ENCODE peak calls at places on chromosomes 13 and 19, in ten cellular contexts. One of them, this sample, is unnamed.

GRCh38 chr13:37602743-37603381 is 4.3 kb upstream of the POSTN start:
- DNase-seq in DMS 273 treated with DMSO at 0.1 percent for 48 hours: peak
- DNase-seq in germinal center: no peak
- DNase-seq in nucleus accumbens: no peak
- DNase-seq in non-pigmented ciliary epithelial cell: no peak
- DNase-seq in neuronal stem cell: no peak
- DNase-seq in EL: peak
- DNase-seq in stimulated activated naive CD4-positive, alpha-beta T cell: no peak
- DNase-seq in AG08395: peak
- DNase-seq in mesendoderm: no peak
- DNase-seq in this sample: peak

GRCh38 chr13:77565635-77566034 is 30.1 kb downstream of the SCEL start:
- DNase-seq in DMS 273 treated with DMSO at 0.1 percent for 48 hours: no peak
- DNase-seq in germinal center: peak
- DNase-seq in nucleus accumbens: no peak
- DNase-seq in non-pigmented ciliary epithelial cell: no peak
- DNase-seq in neuronal stem cell: peak
- DNase-seq in EL: peak
- DNase-seq in stimulated activated naive CD4-positive, alpha-beta T cell: no peak
- DNase-seq in AG08395: peak
- DNase-seq in mesendoderm: peak
- DNase-seq in this sample: peak

GRCh38 chr13:90641884-90642283 is 705.6 kb upstream of the MIR17HG start:
- DNase-seq in DMS 273 treated with DMSO at 0.1 percent for 48 hours: no peak
- DNase-seq in germinal center: no peak
- DNase-seq in nucleus accumbens: no peak
- DNase-seq in non-pigmented ciliary epithelial cell: no peak
- DNase-seq in neuronal stem cell: no peak
- DNase-seq in EL: no peak
- DNase-seq in stimulated activated naive CD4-positive, alpha-beta T cell: no peak
- DNase-seq in AG08395: no peak
- DNase-seq in mesendoderm: no peak
- DNase-seq in this sample: no peak

GRCh38 chr13:32645854-32646253 is 59.6 kb downstream of the PDS5B start:
- DNase-seq in DMS 273 treated with DMSO at 0.1 percent for 48 hours: no peak
- DNase-seq in germinal center: no peak
- DNase-seq in nucleus accumbens: no peak
- DNase-seq in non-pigmented ciliary epithelial cell: no peak
- DNase-seq in neuronal stem cell: no peak
- DNase-seq in EL: no peak
- DNase-seq in stimulated activated naive CD4-positive, alpha-beta T cell: no peak
- DNase-seq in AG08395: no peak
- DNase-seq in mesendoderm: no peak
- DNase-seq in this sample: no peak

GRCh38 chr13:72652681-72653080 is 74.7 kb downstream of the MZT1 start:
- DNase-seq in DMS 273 treated with DMSO at 0.1 percent for 48 hours: no peak
- DNase-seq in germinal center: no peak
- DNase-seq in nucleus accumbens: no peak
- DNase-seq in non-pigmented ciliary epithelial cell: no peak
- DNase-seq in neuronal stem cell: no peak
- DNase-seq in EL: no peak
- DNase-seq in stimulated activated naive CD4-positive, alpha-beta T cell: no peak
- DNase-seq in AG08395: no peak
- DNase-seq in mesendoderm: no peak
- DNase-seq in this sample: no peak

GRCh38 chr13:98565726-98566577 is 11.0 kb downstream of the STK24 start:
- DNase-seq in DMS 273 treated with DMSO at 0.1 percent for 48 hours: no peak
- DNase-seq in germinal center: no peak
- DNase-seq in nucleus accumbens: no peak
- DNase-seq in non-pigmented ciliary epithelial cell: no peak
- DNase-seq in neuronal stem cell: no peak
- DNase-seq in EL: no peak
- DNase-seq in stimulated activated naive CD4-positive, alpha-beta T cell: peak
- DNase-seq in AG08395: peak
- DNase-seq in mesendoderm: no peak
- DNase-seq in this sample: no peak

GRCh38 chr13:60019119-60019993 is 144.4 kb downstream of the DIAPH3 start:
- DNase-seq in DMS 273 treated with DMSO at 0.1 percent for 48 hours: no peak
- DNase-seq in germinal center: no peak
- DNase-seq in nucleus accumbens: no peak
- DNase-seq in non-pigmented ciliary epithelial cell: no peak
- DNase-seq in neuronal stem cell: no peak
- DNase-seq in EL: no peak
- DNase-seq in stimulated activated naive CD4-positive, alpha-beta T cell: no peak
- DNase-seq in AG08395: no peak
- DNase-seq in mesendoderm: no peak
- DNase-seq in this sample: no peak

GRCh38 chr19:8210660-8211101 is 1.5 kb downstream of the CERS4 start:
- DNase-seq in DMS 273 treated with DMSO at 0.1 percent for 48 hours: no peak
- DNase-seq in germinal center: peak
- DNase-seq in nucleus accumbens: no peak
- DNase-seq in non-pigmented ciliary epithelial cell: no peak
- DNase-seq in neuronal stem cell: no peak
- DNase-seq in EL: no peak
- DNase-seq in stimulated activated naive CD4-positive, alpha-beta T cell: no peak
- DNase-seq in AG08395: no peak
- DNase-seq in mesendoderm: no peak
- DNase-seq in this sample: no peak

GRCh38 chr19:13169769-13170168 is 19.6 kb downstream of the IER2 start:
- DNase-seq in DMS 273 treated with DMSO at 0.1 percent for 48 hours: no peak
- DNase-seq in germinal center: no peak
- DNase-seq in nucleus accumbens: no peak
- DNase-seq in non-pigmented ciliary epithelial cell: no peak
- DNase-seq in neuronal stem cell: no peak
- DNase-seq in EL: peak
- DNase-seq in stimulated activated naive CD4-positive, alpha-beta T cell: no peak
- DNase-seq in AG08395: peak
- DNase-seq in mesendoderm: no peak
- DNase-seq in this sample: peak

GRCh38 chr19:45457776-45458175 is 10.0 kb upstream of the FOSB start:
- DNase-seq in DMS 273 treated with DMSO at 0.1 percent for 48 hours: no peak
- DNase-seq in germinal center: no peak
- DNase-seq in nucleus accumbens: no peak
- DNase-seq in non-pigmented ciliary epithelial cell: no peak
- DNase-seq in neuronal stem cell: no peak
- DNase-seq in EL: no peak
- DNase-seq in stimulated activated naive CD4-positive, alpha-beta T cell: no peak
- DNase-seq in AG08395: no peak
- DNase-seq in mesendoderm: no peak
- DNase-seq in this sample: no peak